ENCODE peak calls at places on chromosomes 7 and 10, in five cellular contexts. X is fibroblast of mammary gland, Y is cardiac muscle cell, A is IMR-90, Q is fibroblast of lung. L is an unnamed sample.

GRCh38 chr7:33981686-33982424 is 76.5 kb downstream of the BMPER start:
- DNase-seq in A (peak; percentile 57), Q (peak; percentile 42), X (peak; percentile 92), Y (no peak), L (peak; percentile 56)

GRCh38 chr10:29200280-29200679 is 88.6 kb upstream of the LYZL1 start:
- DNase-seq in Q (no peak), Y (no peak), A (peak; percentile 8), X (no peak), L (peak; percentile 31)

GRCh38 chr7:98398567-98399372 is 2.1 kb downstream of the BAIAP2L1 start:
- DNase-seq in Q (no peak), Y (no peak), A (no peak), X (no peak), L (peak; percentile 25)

GRCh38 chr10:96338279-96338925 is 20.4 kb downstream of the OPALIN start:
- DNase-seq in A (no peak), Y (no peak), X (no peak), Q (no peak), L (no peak)

GRCh38 chr7:152000191-152000590 is 25.3 kb upstream of the GALNT11 start:
- DNase-seq in Y (no peak), Q (peak; percentile 14), A (no peak), X (peak; percentile 39), L (peak; percentile 11)

GRCh38 chr7:29177963-29178612 is 16.5 kb upstream of the CHN2 start:
- DNase-seq in Y (no peak), Q (peak; percentile 9), A (no peak), X (peak; percentile 36), L (peak; percentile 67)

GRCh38 chr7:75658369-75658768 is 80.4 kb downstream of the HIP1 start:
- DNase-seq in A (no peak), X (no peak), Y (no peak), Q (no peak), L (no peak)

GRCh38 chr7:85103352-85103751 is 83.5 kb downstream of the SEMA3D start:
- DNase-seq in Q (peak; percentile 25), Y (no peak), A (no peak), X (peak; percentile 47), L (no peak)

GRCh38 chr7:156173748-156174353 is 361.6 kb upstream of the SHH start:
- DNase-seq in A (no peak), X (no peak), Y (no peak), Q (no peak), L (no peak)

GRCh38 chr10:86264481-86265231 is 101.9 kb downstream of the GRID1 start:
- DNase-seq in Y (no peak), X (no peak), A (no peak), Q (no peak), L (no peak)

GRCh38 chr10:49284356-49284755 is 14.6 kb upstream of the C10orf71 start:
- DNase-seq in A (no peak), Q (no peak), X (no peak), Y (no peak), L (no peak)

GRCh38 chr7:150340024-150340749 is 1.2 kb downstream of the RARRES2 start:
- DNase-seq in Y (peak; percentile 59), X (peak; percentile 11), Q (peak; percentile 82), A (peak; percentile 42), L (peak; percentile 37)
- H3K4me3 ChIP-seq in Y (no peak overlapping the region), X (no peak overlapping the region), Q (peak overlapping the region; percentile 47), A (no peak overlapping the region), L (peak overlapping the region; percentile 34)

GRCh38 chr7:2803342-2803692 is 40.8 kb downstream of the GNA12 start:
- DNase-seq in Q (no peak), Y (no peak), A (no peak), X (no peak), L (no peak)

GRCh38 chr7:2803755-2804154 is 40.4 kb downstream of the GNA12 start:
- DNase-seq in A (no peak), Q (no peak), X (no peak), Y (no peak), L (no peak)

GRCh38 chr7:2802504-2803341 is 41.4 kb downstream of the GNA12 start:
- DNase-seq in Y (no peak), Q (peak; percentile 55), X (peak; percentile 55), A (peak; percentile 72), L (peak; percentile 69)

GRCh38 chr7:2805213-2806003 is 38.7 kb downstream of the GNA12 start:
- DNase-seq in Q (no peak), Y (no peak), X (no peak), A (no peak), L (no peak)

DNA sequence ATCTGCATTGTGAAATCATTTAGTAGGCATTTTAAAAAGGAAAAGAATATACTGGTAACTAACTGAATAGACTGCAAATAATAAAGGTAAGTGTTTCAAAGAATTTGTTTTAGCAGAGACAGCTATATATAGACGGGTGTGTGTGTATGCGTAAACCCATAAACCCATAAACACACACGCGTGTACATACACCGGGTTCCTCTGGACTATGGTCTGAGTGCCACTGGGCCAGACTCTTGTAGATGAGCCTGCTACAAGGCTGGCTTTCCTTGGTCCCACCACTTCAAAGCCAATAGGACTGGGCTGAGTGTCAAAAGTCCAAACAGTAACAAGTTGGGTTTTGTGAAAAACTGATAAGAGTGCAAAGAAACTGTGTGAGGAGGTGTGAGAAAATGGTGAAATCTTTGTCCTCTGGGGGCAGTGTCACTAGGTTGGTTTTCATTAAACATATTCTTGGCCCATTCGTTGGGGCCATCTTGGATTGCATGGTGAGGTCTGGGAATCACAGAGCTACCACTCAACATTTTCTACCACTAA is 39.8 kb downstream of the GNA12 start:
- DNase-seq in Q (no peak), X (no peak), Y (no peak), A (no peak), L (no peak)
- TF ChIP-seq CTCF in Q (no peak), X (no peak), Y (no peak), A (peak; percentile 4), L (peak; percentile 2)

DNA sequence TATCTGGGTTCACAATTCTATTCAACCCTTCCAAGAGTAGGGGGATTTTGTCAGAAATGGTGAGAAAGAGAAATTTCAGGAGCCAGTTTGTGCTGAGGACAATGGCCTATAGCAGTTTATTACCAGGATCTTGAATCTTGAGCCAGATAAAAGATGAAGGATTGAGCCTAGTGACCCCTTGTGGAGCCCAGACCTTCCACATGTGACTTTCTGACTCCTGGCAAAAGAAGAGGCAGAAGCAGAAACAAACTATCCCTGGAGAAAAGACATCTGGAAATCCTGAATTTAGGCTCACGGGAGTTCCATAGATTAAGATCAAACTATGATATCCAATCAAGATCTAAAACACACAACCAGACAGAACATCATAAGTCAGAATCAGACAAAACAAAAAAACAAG is 60.9 kb upstream of the CHRM2 start:
- DNase-seq in X (no peak), A (no peak), Q (no peak), Y (peak; percentile 30), L (no peak)
- H3K4me3 ChIP-seq in X (no peak overlapping the region), A (no peak overlapping the region), Q (no peak overlapping the region), Y (no peak overlapping the region), L (no peak overlapping the region)

DNA sequence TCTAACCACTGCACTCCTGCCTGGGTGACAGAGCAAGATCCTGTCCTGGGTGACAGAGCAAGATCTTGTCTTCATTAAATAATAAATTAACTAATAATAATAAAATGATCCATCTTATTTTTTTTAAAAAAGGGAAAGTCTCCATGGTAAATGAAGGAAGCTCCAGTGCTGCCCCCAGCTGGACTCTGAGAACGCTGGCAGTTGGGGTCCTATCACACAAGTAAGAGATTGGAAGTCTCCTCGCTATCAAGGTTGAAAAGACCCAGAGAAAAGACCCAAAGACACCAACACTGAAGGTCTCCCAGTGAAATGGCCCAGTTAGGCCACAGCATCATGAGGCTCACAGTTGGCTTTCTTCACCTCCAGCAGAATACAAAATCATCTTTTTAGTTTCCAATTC is 13.8 kb upstream of the C10orf67 start:
- DNase-seq in Q (no peak), A (peak; percentile 24), Y (peak; percentile 7), X (peak; percentile 48), L (peak; percentile 64)
- TF ChIP-seq CTCF in Q (peak; percentile 60), A (peak; percentile 43), Y (peak; percentile 47), X (peak; percentile 49), L (peak; percentile 77)

L was measured in choroid plexus epithelial cell.